ENCODE peak calls at places on chromosomes 4 and X, in eight cellular contexts. Y is iris pigment epithelial cell; W is aorta; G is H54; S is GM10248; N is T47D; D is cortex of kidney; P is stimulated activated CD8-positive, alpha-beta memory T cell treated with anti-CD3 and anti-CD28 coated beads, Interleukin-7, amount 100 ng/mL, for 1 hour. M is an unnamed sample.

GRCh38 chr4:3257125-3257690 is 8.2 kb downstream of the MSANTD1 start:
- DNase-seq in Y (no peak), W (no peak), G (no peak), S (no peak), N (no peak), D (no peak), P (no peak), M (no peak)

GRCh38 chr4:107794001-107794400 is 30.7 kb upstream of the SGMS2 start:
- DNase-seq in Y (no peak), W (no peak), G (no peak), S (no peak), N (peak; percentile 15), D (no peak), P (no peak), M (no peak)

GRCh38 chr4:155001229-155001628 is 207.2 kb upstream of the NPY2R start:
- DNase-seq in Y (no peak), W (no peak), G (no peak), S (no peak), N (no peak), D (no peak), P (no peak), M (no peak)

GRCh38 chrX:132877954-132878536 is 80.4 kb downstream of the HS6ST2 start:
- DNase-seq in Y (no peak), W (no peak), G (no peak), S (no peak), N (no peak), D (no peak), P (no peak), M (peak; percentile 46)

GRCh38 chr4:1851160-1851559 is 4.8 kb downstream of the LETM1 start:
- DNase-seq in Y (no peak), W (no peak), G (no peak), S (no peak), N (no peak), D (no peak), P (no peak), M (no peak)

GRCh38 chrX:14409341-14409740 is 120.0 kb upstream of the GLRA2 start:
- DNase-seq in Y (peak; percentile 27), W (no peak), G (no peak), S (no peak), N (no peak), D (no peak), P (no peak), M (no peak)

GRCh38 chr4:181760560-181760959 is 482.6 kb upstream of the TENM3 start:
- DNase-seq in Y (no peak), W (no peak), G (no peak), S (no peak), N (no peak), D (no peak), P (no peak), M (no peak)

GRCh38 chr4:48025005-48025404 is 8.4 kb downstream of the NIPAL1 start:
- DNase-seq in Y (peak; percentile 65), W (no peak), G (no peak), S (no peak), N (no peak), D (no peak), P (no peak), M (no peak)

GRCh38 chrX:9456250-9457074 is 8.4 kb upstream of the TBL1X start:
- DNase-seq in Y (no peak), W (no peak), G (no peak), S (no peak), N (no peak), D (no peak), P (no peak), M (no peak)

M was measured in ecto neural progenitor cell.